ENCODE peak calls at places on chromosomes 16 and 17, in six cellular contexts. U is neural progenitor cell, L is GM23248, Z is mucosa of descending colon, O is NT2/D1, G is HCT116. J is an unnamed sample. For H3K4me1, the result is how much of the 10 kb centered on the place peaks cover.

GRCh38 chr16:86854895-86855294 is 276.5 kb downstream of the FOXL1 start:
- DNase-seq in U (no peak), L (peak), Z (no peak), O (no peak), G (no peak), J (no peak)

GRCh38 chr16:51276335-51276734 is 125.3 kb upstream of the SALL1 start:
- DNase-seq in U (no peak), L (peak), Z (no peak), O (no peak), G (no peak), J (no peak)

GRCh38 chr16:86761117-86761971 is 183.0 kb downstream of the FOXL1 start:
- DNase-seq in U (peak), L (peak), Z (peak), O (peak), G (peak), J (peak)

GRCh38 chr16:87860553-87861299 is 8.6 kb downstream of the SLC7A5 start:
- DNase-seq in U (no peak), L (peak), Z (no peak), O (no peak), G (no peak), J (no peak)

GRCh38 chr17:51711581-51711980 is 446.9 kb downstream of the CA10 start:
- DNase-seq in U (peak), L (no peak), Z (no peak), O (no peak), G (no peak), J (no peak)

GRCh38 chr16:4521971-4522623 is 16.5 kb downstream of the CDIP1 start:
- DNase-seq in U (peak), L (no peak), Z (no peak), O (no peak), G (no peak), J (no peak)

GRCh38 chr16:6177781-6178180 is 1080.2 kb upstream of the EEF2KMT start:
- DNase-seq in U (no peak), L (no peak), Z (no peak), O (no peak), G (no peak), J (no peak)

GRCh38 chr17:7685533-7686220 is 1.6 kb downstream of the TP53 start:
- DNase-seq in U (peak), L (peak), Z (peak), O (peak), G (peak), J (peak)

GRCh38 chr16:67758966-67759365 is 39.9 kb upstream of the GFOD2 start:
- DNase-seq in U (no peak), L (no peak), Z (no peak), O (no peak), G (no peak), J (no peak)

GRCh38 chr16:17328971-17329370 is 141.8 kb downstream of the XYLT1 start:
- DNase-seq in U (no peak), L (peak), Z (no peak), O (no peak), G (no peak), J (no peak)

GRCh38 chr16:874366-875181 is 74.0 kb upstream of the GNG13 start:
- DNase-seq in U (no peak), L (no peak), Z (no peak), O (no peak), G (no peak), J (no peak)

DNA sequence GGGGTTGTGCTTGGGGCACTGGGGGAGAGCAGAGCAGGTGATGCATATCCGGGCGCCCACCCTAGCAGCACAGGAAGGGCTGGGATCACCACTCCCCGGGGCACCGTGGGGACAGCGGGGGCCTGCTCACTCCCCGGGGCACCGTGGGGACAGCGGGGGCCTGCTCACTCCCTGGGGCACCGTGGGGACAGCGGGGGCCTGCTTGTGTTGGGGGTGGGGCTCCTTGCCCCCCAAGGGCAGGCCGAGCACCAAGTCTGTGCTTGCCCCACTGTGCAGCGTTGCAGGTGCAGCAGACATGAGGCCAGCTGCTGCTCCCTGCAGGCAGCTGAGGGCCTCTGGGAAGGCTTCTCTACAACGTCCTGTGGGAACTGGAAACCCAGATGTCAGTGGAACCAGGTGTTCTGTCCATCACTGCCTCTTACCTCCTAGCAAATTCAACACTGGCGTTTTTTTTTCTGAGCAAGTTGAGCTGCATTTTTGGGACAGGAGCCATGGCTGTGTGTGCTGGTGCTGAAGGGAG is 25.0 kb upstream of the ZNF750 start:
- DNase-seq in U (no peak), L (no peak), Z (no peak), O (no peak), G (no peak), J (no peak)
- H3K4me1 ChIP-seq in U (under half), L (under half), Z (under half), O (under half), G (half or more), J (under half)

DNA sequence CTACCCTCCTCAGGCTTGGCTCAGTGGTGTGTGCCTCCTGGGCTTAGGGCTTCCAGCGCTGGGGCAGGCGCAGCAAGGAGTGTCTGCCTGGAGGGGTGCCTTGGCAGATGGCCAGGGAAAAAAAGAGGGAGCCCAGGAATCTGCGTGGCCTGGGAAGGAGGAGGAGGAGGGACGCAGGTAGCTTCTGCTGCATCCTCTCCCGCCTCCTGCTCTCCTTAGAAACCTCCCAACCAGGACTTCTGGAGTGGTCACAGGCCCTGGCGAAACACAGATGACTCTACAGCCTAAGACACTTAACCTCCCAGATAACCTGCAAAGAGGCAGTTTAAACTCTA is 7.3 kb upstream of the BCAR1 start:
- DNase-seq in U (no peak), L (no peak), Z (no peak), O (no peak), G (no peak), J (no peak)
- H3K4me1 ChIP-seq in U (under half), L (half or more), Z (under half), O (half or more), G (half or more), J (under half)

DNA sequence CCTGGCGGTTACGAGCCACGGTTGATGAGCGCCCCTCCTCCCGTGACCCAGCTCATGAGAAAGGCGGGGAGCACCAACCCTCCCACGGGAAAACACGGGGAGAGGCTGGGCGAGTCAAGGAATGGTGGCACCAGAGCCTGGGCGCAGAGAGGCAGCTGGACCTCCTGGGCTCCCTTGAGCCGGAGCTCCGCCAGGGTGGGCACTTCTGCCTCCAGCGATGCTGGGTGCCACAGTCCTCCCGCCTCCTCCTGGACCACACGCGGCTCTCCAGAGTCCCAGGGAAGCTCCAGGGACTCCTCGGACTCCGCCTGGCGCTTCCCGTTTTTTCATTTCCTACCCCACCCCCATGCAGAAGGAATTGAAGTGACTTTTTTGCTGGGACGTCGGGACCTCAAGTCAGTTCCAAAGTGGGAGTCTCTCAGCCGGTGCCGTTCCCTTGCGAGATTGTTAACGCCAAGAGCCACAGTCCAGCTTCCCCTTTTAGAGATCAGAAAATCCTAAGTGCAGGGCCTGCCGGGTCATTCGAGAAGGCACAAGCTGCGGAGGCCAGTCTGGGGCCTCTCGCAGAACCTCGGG is 6.6 kb upstream of the CBX8 start:
- DNase-seq in U (peak), L (no peak), Z (no peak), O (no peak), G (no peak), J (no peak)
- H3K4me1 ChIP-seq in U (under half), L (under half), Z (under half), O (under half), G (under half), J (under half)

GRCh38 chr17:49646391-49647255 is 31.3 kb downstream of the SPOP start:
- DNase-seq in U (no peak), L (peak), Z (no peak), O (no peak), G (peak), J (no peak)
- H3K4me1 ChIP-seq in U (under half), L (under half), Z (under half), O (under half), G (under half), J (under half)